ENCODE peak calls at places on chromosomes 4 and X, in four cellular contexts. O is suprapubic skin, V is lower leg skin, A is H4. I is an unnamed sample.

GRCh38 chrX:40945366-40945713 is 139.9 kb upstream of the USP9X start:
- DNase-seq in O (no peak), V (no peak), A (peak), I (peak)

GRCh38 chrX:45758319-45758718 is 557.6 kb upstream of the DIPK2B start:
- DNase-seq in A (peak), O (no peak), V (no peak), I (peak)

GRCh38 chr4:121817701-121818100 is 6.0 kb downstream of the CCNA2 start:
- DNase-seq in O (no peak), V (no peak), A (no peak), I (no peak)

GRCh38 chr4:182093947-182094346 is 149.3 kb upstream of the TENM3 start:
- DNase-seq in V (no peak), A (no peak), O (no peak), I (peak)

GRCh38 chrX:24495700-24496099 is 30.6 kb downstream of the PDK3 start:
- DNase-seq in O (no peak), V (no peak), A (no peak), I (no peak)

GRCh38 chr4:174464949-174465348 is 57.3 kb downstream of the HPGD start:
- DNase-seq in A (no peak), V (no peak), O (no peak), I (no peak)

GRCh38 chrX:47863187-47863586 is 26.5 kb downstream of the ZNF81 start:
- DNase-seq in A (no peak), O (no peak), V (no peak), I (no peak)

GRCh38 chr4:181264908-181265307 is 978.3 kb upstream of the TENM3 start:
- DNase-seq in V (no peak), A (no peak), O (no peak), I (no peak)

GRCh38 chrX:154043003-154043402 is 23.3 kb upstream of the IRAK1 start:
- DNase-seq in O (no peak), V (no peak), A (peak), I (peak)

GRCh38 chrX:151816914-151817313 is 82.4 kb downstream of the CNGA2 start:
- DNase-seq in O (no peak), A (no peak), V (no peak), I (no peak)

GRCh38 chr4:157244348-157244747 is 23.8 kb downstream of the GRIA2 start:
- DNase-seq in V (no peak), O (no peak), A (no peak), I (no peak)

GRCh38 chr4:107599841-107600240 is 120.2 kb downstream of the PAPSS1 start:
- DNase-seq in V (no peak), O (no peak), A (no peak), I (no peak)

GRCh38 chrX:153736871-153737441 is 12.3 kb downstream of the ABCD1 start:
- DNase-seq in A (no peak), V (no peak), O (no peak), I (no peak)

GRCh38 chrX:10903518-10903917 is 207.6 kb upstream of the HCCS start:
- DNase-seq in O (no peak), V (no peak), A (no peak), I (no peak)

GRCh38 chr4:159227378-159227777 is 124.5 kb downstream of the RAPGEF2 start:
- DNase-seq in V (no peak), A (no peak), O (no peak), I (peak)

GRCh38 chrX:12805333-12805732 is 14.1 kb downstream of the PRPS2 start:
- DNase-seq in O (no peak), A (no peak), V (no peak), I (no peak)

GRCh38 chr4:151801547-151802516 is 41.0 kb upstream of the GATB start:
- DNase-seq in V (no peak), O (no peak), A (peak), I (peak)

GRCh38 chrX:10052906-10053625 is 85.9 kb downstream of the CLDN34 start:
- DNase-seq in A (no peak), O (no peak), V (peak), I (no peak)

GRCh38 chrX:102712967-102713677 is 874 bp downstream of the GPRASP2 start:
- DNase-seq in O (peak), A (peak), V (peak), I (peak)

GRCh38 chr4:145352438-145353145 is 129.1 kb upstream of the SMAD1 start:
- DNase-seq in A (no peak), V (no peak), O (no peak), I (no peak)

GRCh38 chrX:69319376-69319775 is 154.1 kb upstream of the PJA1 start:
- DNase-seq in V (peak), A (no peak), O (no peak), I (peak)